ENCODE peak calls at places on chromosomes 3 and 15, in nine cellular contexts. Q is skeletal muscle cell; K is activated CD4-positive, alpha-beta T cell treated with anti-CD3 and anti-CD28 coated beads for 36 hours; Z is NCI-H1105; G is stimulated activated CD4-positive, alpha-beta T cell treated with anti-CD3 and anti-CD28 coated beads, TNF-alpha, amount 100 ng/mL, for 48 hours; L is naive thymus-derived CD8-positive, alpha-beta T cell; B is T follicular helper cell; A is DMS153; J is PC-9. P is an unnamed sample.

GRCh38 chr3:48739955-48740823 is 23.2 kb upstream of the IP6K2 start:
- DNase-seq in Q (peak; percentile 53), K (peak; percentile 76), Z (no peak), G (peak; percentile 46), L (peak; percentile 71), B (peak; percentile 12), A (peak; percentile 15), J (peak; percentile 40), P (peak; percentile 27)

GRCh38 chr3:64143399-64144130 is 81.7 kb downstream of the PRICKLE2 start:
- DNase-seq in Q (peak; percentile 65), K (no peak), Z (peak; percentile 45), G (no peak), L (no peak), B (no peak), A (no peak), J (no peak), P (no peak)

GRCh38 chr3:111859061-111859973 is at the start of gene PHLDB2:
- DNase-seq in Q (peak; percentile 54), K (peak; percentile 71), Z (peak; percentile 66), G (peak; percentile 48), L (peak; percentile 76), B (peak; percentile 43), A (no peak), J (peak; percentile 89), P (peak; percentile 56)

GRCh38 chr3:10234526-10235230 is 13.6 kb upstream of the TATDN2 start:
- DNase-seq in Q (no peak), K (no peak), Z (no peak), G (no peak), L (no peak), B (no peak), A (no peak), J (no peak), P (no peak)

GRCh38 chr3:150738688-150739087 is 24.3 kb downstream of the SIAH2 start:
- DNase-seq in Q (no peak), K (no peak), Z (no peak), G (no peak), L (no peak), B (no peak), A (no peak), J (no peak), P (no peak)

GRCh38 chr3:118981494-118982134 is 53.0 kb downstream of the IGSF11 start:
- DNase-seq in Q (no peak), K (no peak), Z (no peak), G (no peak), L (no peak), B (no peak), A (no peak), J (no peak), P (no peak)

GRCh38 chr3:172836390-172836997 is 86.0 kb downstream of the ECT2 start:
- DNase-seq in Q (no peak), K (peak; percentile 38), Z (peak; percentile 72), G (peak; percentile 23), L (no peak), B (no peak), A (no peak), J (peak; percentile 38), P (no peak)

GRCh38 chr15:73002509-73002908 is 49.8 kb upstream of the NEO1 start:
- DNase-seq in Q (peak; percentile 47), K (no peak), Z (no peak), G (no peak), L (no peak), B (no peak), A (no peak), J (no peak), P (no peak)

GRCh38 chr3:118436863-118437262 is 597.8 kb downstream of the IGSF11 start:
- DNase-seq in Q (no peak), K (no peak), Z (no peak), G (no peak), L (no peak), B (no peak), A (no peak), J (no peak), P (no peak)

GRCh38 chr3:12809001-12809400 is 12.5 kb downstream of the CAND2 start:
- DNase-seq in Q (no peak), K (no peak), Z (no peak), G (no peak), L (no peak), B (no peak), A (no peak), J (no peak), P (no peak)

GRCh38 chr3:46571684-46572083 is 5.6 kb upstream of the LRRC2 start:
- DNase-seq in Q (no peak), K (no peak), Z (no peak), G (no peak), L (no peak), B (no peak), A (no peak), J (no peak), P (no peak)

GRCh38 chr3:166425900-166426611 is 588.8 kb upstream of the BCHE start:
- DNase-seq in Q (no peak), K (no peak), Z (no peak), G (no peak), L (no peak), B (no peak), A (no peak), J (no peak), P (no peak)

GRCh38 chr3:151419806-151420205 is 35.3 kb upstream of the P2RY12 start:
- DNase-seq in Q (no peak), K (no peak), Z (no peak), G (no peak), L (no peak), B (no peak), A (no peak), J (no peak), P (no peak)

GRCh38 chr3:31157893-31158620 is 263.6 kb upstream of the GADL1 start:
- DNase-seq in Q (peak; percentile 36), K (no peak), Z (no peak), G (no peak), L (no peak), B (no peak), A (no peak), J (no peak), P (no peak)

GRCh38 chr3:73461582-73461981 is 163.2 kb downstream of the PDZRN3 start:
- DNase-seq in Q (peak; percentile 38), K (no peak), Z (no peak), G (no peak), L (no peak), B (no peak), A (no peak), J (no peak), P (no peak)

GRCh38 chr3:141828487-141829284 is 47.8 kb upstream of the ATP1B3 start:
- DNase-seq in Q (no peak), K (no peak), Z (peak; percentile 24), G (no peak), L (no peak), B (no peak), A (peak; percentile 23), J (peak; percentile 65), P (no peak)

GRCh38 chr15:73753250-73754130 is at the start of gene INSYN1:
- DNase-seq in Q (no peak), K (no peak), Z (no peak), G (no peak), L (peak; percentile 44), B (no peak), A (no peak), J (no peak), P (no peak)

GRCh38 chr15:77228831-77229230 is 157.9 kb upstream of the TSPAN3 start:
- DNase-seq in Q (no peak), K (no peak), Z (no peak), G (no peak), L (no peak), B (no peak), A (no peak), J (no peak), P (no peak)

GRCh38 chr15:26260517-26261133 is 397.5 kb upstream of the ATP10A start:
- DNase-seq in Q (no peak), K (peak; percentile 54), Z (no peak), G (peak; percentile 4), L (no peak), B (no peak), A (no peak), J (peak; percentile 11), P (no peak)

GRCh38 chr15:89806565-89807550 is 7.8 kb downstream of the ANPEP start:
- DNase-seq in Q (no peak), K (no peak), Z (no peak), G (no peak), L (peak; percentile 50), B (no peak), A (no peak), J (no peak), P (no peak)

GRCh38 chr3:65077124-65077523 is 389.3 kb upstream of the ADAMTS9 start:
- DNase-seq in Q (no peak), K (no peak), Z (no peak), G (no peak), L (no peak), B (no peak), A (no peak), J (no peak), P (no peak)

GRCh38 chr3:152190636-152191183 is 78.0 kb upstream of the MBNL1 start:
- DNase-seq in Q (no peak), K (no peak), Z (no peak), G (no peak), L (no peak), B (no peak), A (peak; percentile 34), J (no peak), P (no peak)

GRCh38 chr15:90219421-90220141 is 14.2 kb downstream of the CIB1 start:
- DNase-seq in Q (no peak), K (peak; percentile 76), Z (no peak), G (no peak), L (peak; percentile 79), B (peak; percentile 34), A (no peak), J (peak; percentile 29), P (peak; percentile 39)

GRCh38 chr3:114686624-114687023 is 392.8 kb downstream of the TIGIT start:
- DNase-seq in Q (no peak), K (no peak), Z (no peak), G (no peak), L (no peak), B (no peak), A (no peak), J (no peak), P (no peak)

GRCh38 chr3:157405457-157405856 is 31.2 kb upstream of the PTX3 start:
- DNase-seq in Q (peak; percentile 55), K (no peak), Z (no peak), G (no peak), L (no peak), B (no peak), A (no peak), J (no peak), P (no peak)